ENCODE peak calls at places on chromosome 4, in nine cellular contexts. M, C, A, J, S, K, L, V and X are unnamed samples.

GRCh38 chr4:42377497-42377896 is 19.8 kb upstream of the SHISA3 start:
- DNase-seq in M (no peak), C (no peak), A (no peak), J (no peak), S (no peak), K (no peak), L (no peak), V (no peak), X (no peak)

GRCh38 chr4:80306255-80306654 is 29.3 kb upstream of the CFAP299 start:
- DNase-seq in M (no peak), C (no peak), A (no peak), J (no peak), S (no peak), K (no peak), L (no peak), V (no peak), X (no peak)

GRCh38 chr4:5619913-5620625 is 88.3 kb downstream of the EVC2 start:
- DNase-seq in M (no peak), C (no peak), A (no peak), J (peak; percentile 28), S (no peak), K (no peak), L (no peak), V (no peak), X (no peak)

GRCh38 chr4:168421671-168422070 is 58.6 kb downstream of the DDX60L start:
- DNase-seq in M (no peak), C (no peak), A (peak; percentile 49), J (no peak), S (no peak), K (peak; percentile 44), L (no peak), V (no peak), X (no peak)

GRCh38 chr4:101973331-101973730 is 182.8 kb downstream of the BANK1 start:
- DNase-seq in M (no peak), C (no peak), A (no peak), J (no peak), S (no peak), K (no peak), L (no peak), V (no peak), X (no peak)

GRCh38 chr4:21009956-21010355 is 309.7 kb downstream of the PACRGL start:
- DNase-seq in M (no peak), C (no peak), A (no peak), J (no peak), S (no peak), K (no peak), L (no peak), V (no peak), X (no peak)

GRCh38 chr4:167966161-167966560 is 126.2 kb upstream of the ANXA10 start:
- DNase-seq in M (no peak), C (no peak), A (no peak), J (no peak), S (no peak), K (no peak), L (no peak), V (no peak), X (no peak)

GRCh38 chr4:169089004-169089403 is 78.9 kb upstream of the CBR4 start:
- DNase-seq in M (no peak), C (no peak), A (no peak), J (no peak), S (no peak), K (no peak), L (no peak), V (no peak), X (no peak)

GRCh38 chr4:132108784-132109183 is 1040.3 kb upstream of the PCDH10 start:
- DNase-seq in M (no peak), C (no peak), A (no peak), J (no peak), S (no peak), K (no peak), L (no peak), V (no peak), X (no peak)

GRCh38 chr4:5878359-5878758 is 14.5 kb downstream of the CRMP1 start:
- DNase-seq in M (no peak), C (no peak), A (no peak), J (no peak), S (no peak), K (no peak), L (no peak), V (no peak), X (no peak)

GRCh38 chr4:915595-915994 is 16.5 kb downstream of the GAK start:
- DNase-seq in M (peak; percentile 33), C (peak; percentile 17), A (no peak), J (no peak), S (no peak), K (no peak), L (no peak), V (no peak), X (peak; percentile 24)

GRCh38 chr4:8045909-8046308 is 106.2 kb upstream of the AFAP1 start:
- DNase-seq in M (no peak), C (no peak), A (no peak), J (no peak), S (no peak), K (no peak), L (no peak), V (no peak), X (no peak)

GRCh38 chr4:7687006-7687405 is 252.3 kb upstream of the PSAPL1 start:
- DNase-seq in M (no peak), C (no peak), A (no peak), J (no peak), S (no peak), K (no peak), L (no peak), V (no peak), X (no peak)

GRCh38 chr4:74235135-74235534 is 73.1 kb upstream of the EPGN start:
- DNase-seq in M (no peak), C (no peak), A (no peak), J (no peak), S (no peak), K (no peak), L (no peak), V (no peak), X (no peak)

GRCh38 chr4:125125256-125125655 is 189.5 kb upstream of the FAT4 start:
- DNase-seq in M (no peak), C (no peak), A (no peak), J (no peak), S (no peak), K (no peak), L (no peak), V (no peak), X (no peak)

GRCh38 chr4:151371045-151371605 is 37.9 kb upstream of the FHIP1A start:
- DNase-seq in M (no peak), C (no peak), A (no peak), J (no peak), S (no peak), K (no peak), L (no peak), V (no peak), X (no peak)

GRCh38 chr4:6119507-6120020 is 80.8 kb downstream of the JAKMIP1 start:
- DNase-seq in M (no peak), C (no peak), A (no peak), J (no peak), S (peak; percentile 30), K (no peak), L (no peak), V (no peak), X (no peak)

GRCh38 chr4:62243895-62244294 is 1043.8 kb downstream of the ADGRL3 start:
- DNase-seq in M (no peak), C (no peak), A (no peak), J (no peak), S (no peak), K (no peak), L (no peak), V (no peak), X (no peak)

GRCh38 chr4:64271601-64272081 is 137.6 kb downstream of the TECRL start:
- DNase-seq in M (no peak), C (no peak), A (no peak), J (no peak), S (no peak), K (no peak), L (no peak), V (no peak), X (peak; percentile 31)

GRCh38 chr4:31104596-31104995 is 384.4 kb downstream of the PCDH7 start:
- DNase-seq in M (no peak), C (no peak), A (no peak), J (no peak), S (no peak), K (no peak), L (no peak), V (no peak), X (no peak)

GRCh38 chr4:31106419-31106818 is 386.2 kb downstream of the PCDH7 start:
- DNase-seq in M (no peak), C (no peak), A (no peak), J (no peak), S (no peak), K (no peak), L (no peak), V (no peak), X (no peak)

GRCh38 chr4:31097999-31098398 is 377.8 kb downstream of the PCDH7 start:
- DNase-seq in M (no peak), C (no peak), A (no peak), J (no peak), S (no peak), K (no peak), L (no peak), V (no peak), X (no peak)

GRCh38 chr4:31104033-31104432 is 383.9 kb downstream of the PCDH7 start:
- DNase-seq in M (no peak), C (no peak), A (no peak), J (no peak), S (no peak), K (no peak), L (no peak), V (no peak), X (no peak)

GRCh38 chr4:31100551-31100950 is 380.4 kb downstream of the PCDH7 start:
- DNase-seq in M (no peak), C (no peak), A (no peak), J (no peak), S (no peak), K (no peak), L (no peak), V (no peak), X (no peak)
- H3K27ac ChIP-seq in M (no peak overlapping the region), C (no peak overlapping the region), A (peak overlapping the region; percentile 90), J (peak overlapping the region; percentile 14), S (no peak overlapping the region), K (no peak overlapping the region), L (peak overlapping the region; percentile 40), V (no peak overlapping the region), X (no peak overlapping the region)

GRCh38 chr4:24713604-24714003 is 81.8 kb upstream of the SOD3 start:
- DNase-seq in M (no peak), C (no peak), A (no peak), J (no peak), S (no peak), K (no peak), L (no peak), V (no peak), X (no peak)
- H3K27ac ChIP-seq in M (no peak overlapping the region), C (no peak overlapping the region), A (no peak overlapping the region), J (no peak overlapping the region), S (no peak overlapping the region), K (no peak overlapping the region), L (no peak overlapping the region), V (no peak overlapping the region), X (no peak overlapping the region)

GRCh38 chr4:115331241-115331640 is 217.8 kb upstream of the NDST4 start:
- DNase-seq in M (no peak), C (no peak), A (no peak), J (no peak), S (peak; percentile 48), K (no peak), L (no peak), V (no peak), X (no peak)
- H3K27ac ChIP-seq in M (no peak overlapping the region), C (no peak overlapping the region), A (no peak overlapping the region), J (no peak overlapping the region), S (no peak overlapping the region), K (no peak overlapping the region), L (no peak overlapping the region), V (no peak overlapping the region), X (no peak overlapping the region)

GRCh38 chr4:179307297-179308136 is 1865.3 kb upstream of the AGA start:
- DNase-seq in M (peak; percentile 55), C (no peak), A (peak; percentile 42), J (no peak), S (peak; percentile 51), K (no peak), L (no peak), V (no peak), X (no peak)
- H3K27ac ChIP-seq in M (no peak overlapping the region), C (no peak overlapping the region), A (no peak overlapping the region), J (no peak overlapping the region), S (no peak overlapping the region), K (no peak overlapping the region), L (no peak overlapping the region), V (no peak overlapping the region), X (no peak overlapping the region)